ENCODE peak calls at places on chromosomes 4 and X, in ten cellular contexts. X, Y, K, V, L, H, Z, T, W and U are unnamed samples.

GRCh38 chr4:7872264-7872771 is 67.3 kb downstream of the AFAP1 start:
- DNase-seq in X (no peak), Y (no peak), K (no peak), V (peak; percentile 97), L (no peak), H (no peak), Z (peak; percentile 94), T (peak; percentile 80), W (peak; percentile 98), U (no peak)

GRCh38 chrX:115268421-115268820 is 21.1 kb upstream of the LUZP4 start:
- DNase-seq in X (no peak), Y (no peak), K (no peak), V (peak; percentile 6), L (no peak), H (peak; percentile 57), Z (peak; percentile 7), T (no peak), W (peak; percentile 1), U (no peak)

GRCh38 chrX:33741807-33742206 is 390.3 kb downstream of the FAM47A start:
- DNase-seq in X (peak; percentile 20), Y (no peak), K (no peak), V (no peak), L (peak; percentile 33), H (peak; percentile 30), Z (no peak), T (no peak), W (no peak), U (no peak)

GRCh38 chrX:136714626-136715599 is 65.8 kb downstream of the ARHGEF6 start:
- DNase-seq in X (no peak), Y (no peak), K (no peak), V (no peak), L (no peak), H (no peak), Z (no peak), T (no peak), W (no peak), U (no peak)

GRCh38 chrX:71366674-71367256 is 608 bp downstream of the TAF1 start:
- DNase-seq in X (peak; percentile 33), Y (peak; percentile 33), K (peak; percentile 14), V (peak; percentile 27), L (peak; percentile 43), H (peak; percentile 14), Z (peak; percentile 50), T (no peak), W (peak; percentile 16), U (no peak)

GRCh38 chr4:144645621-144646522 is at the start of gene HHIP:
- DNase-seq in X (no peak), Y (peak; percentile 30), K (peak; percentile 28), V (peak; percentile 65), L (peak; percentile 64), H (peak; percentile 72), Z (peak; percentile 68), T (peak; percentile 69), W (peak; percentile 65), U (no peak)

GRCh38 chr4:85005865-85006377 is 39.4 kb upstream of the WDFY3 start:
- DNase-seq in X (no peak), Y (no peak), K (no peak), V (peak; percentile 94), L (no peak), H (no peak), Z (peak; percentile 93), T (no peak), W (peak; percentile 90), U (no peak)

GRCh38 chr4:6277935-6278800 is 8.5 kb downstream of the WFS1 start:
- DNase-seq in X (no peak), Y (no peak), K (no peak), V (no peak), L (no peak), H (no peak), Z (no peak), T (no peak), W (peak; percentile 6), U (no peak)

GRCh38 chr4:7787681-7788141 is 151.9 kb downstream of the AFAP1 start:
- DNase-seq in X (no peak), Y (no peak), K (no peak), V (no peak), L (no peak), H (no peak), Z (no peak), T (no peak), W (no peak), U (no peak)

DNA sequence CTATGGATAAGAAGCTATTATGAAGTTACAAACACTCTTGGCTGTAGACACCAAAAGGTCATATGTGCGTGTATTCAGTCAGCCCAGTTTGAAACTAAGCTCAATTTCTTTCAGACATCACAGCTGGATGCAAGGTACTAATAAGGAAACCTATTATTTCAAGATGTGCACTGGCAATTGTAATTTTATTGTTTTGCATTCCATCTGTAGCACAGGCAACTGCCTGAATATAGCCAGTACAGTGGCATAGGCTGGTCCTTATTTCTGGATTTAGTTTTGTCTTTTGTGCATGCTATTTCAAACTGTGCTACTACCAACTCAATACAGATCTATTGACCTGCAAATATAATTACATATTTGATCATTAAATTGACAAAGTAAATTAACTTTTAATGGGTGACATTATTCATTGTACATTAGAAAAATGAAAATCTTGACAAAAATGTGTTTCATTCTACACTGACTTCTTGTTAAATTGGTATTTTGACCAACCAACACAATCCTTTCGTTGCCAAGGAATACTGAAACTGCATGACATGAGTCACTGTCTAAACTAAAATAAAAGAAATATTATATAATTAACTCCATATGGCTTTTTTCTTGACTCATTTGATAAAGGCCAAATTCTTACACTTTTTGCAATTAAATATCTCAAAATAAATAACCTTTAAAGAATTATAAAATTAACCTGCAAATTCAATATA is 594.3 kb upstream of the ADGRL3 start:
- DNase-seq in X (no peak), Y (no peak), K (no peak), V (peak; percentile 65), L (no peak), H (no peak), Z (peak; percentile 1), T (no peak), W (peak; percentile 73), U (no peak)
- H3K36me3 ChIP-seq in X (no peaks in the 10 kb centered on the region), Y (no peaks in the 10 kb centered on the region), K (no peaks in the 10 kb centered on the region), V (no peaks in the 10 kb centered on the region), L (no peaks in the 10 kb centered on the region), H (no peaks in the 10 kb centered on the region), Z (no peaks in the 10 kb centered on the region), T (no peaks in the 10 kb centered on the region), W (no peaks in the 10 kb centered on the region), U (no peaks in the 10 kb centered on the region)

DNA sequence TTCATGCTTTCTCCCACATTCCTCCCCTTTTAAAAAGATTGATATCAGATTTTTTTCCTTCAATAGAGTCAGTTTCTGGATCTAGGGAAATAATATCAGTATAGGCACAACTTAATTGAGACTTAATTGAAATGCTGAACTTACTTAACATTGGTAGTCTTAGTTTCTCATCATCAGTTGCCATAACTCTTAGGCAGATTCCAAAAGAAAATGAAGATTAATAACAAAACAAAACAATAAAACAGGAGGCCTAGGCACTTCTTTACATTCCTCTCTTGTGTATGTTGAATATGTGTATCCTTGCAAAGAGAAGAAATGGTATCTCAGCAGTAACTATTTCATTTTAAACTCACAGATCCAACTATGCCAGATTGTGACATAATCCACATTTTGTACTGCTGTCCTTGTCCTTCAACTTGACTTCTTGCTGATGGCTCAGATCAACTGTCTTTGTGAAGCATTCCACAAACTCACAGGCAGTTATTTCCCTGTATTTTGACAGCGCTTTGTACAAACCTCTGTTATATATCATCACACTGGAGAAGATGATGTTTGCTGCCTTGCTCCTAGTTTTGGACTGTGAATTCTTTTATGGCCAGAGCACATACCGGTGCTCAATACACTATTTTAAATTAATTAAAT is 9.1 kb upstream of the SLC9B2 start:
- DNase-seq in X (no peak), Y (no peak), K (no peak), V (no peak), L (no peak), H (no peak), Z (no peak), T (no peak), W (no peak), U (no peak)
- H3K36me3 ChIP-seq in X (no peaks in the 10 kb centered on the region), Y (no peaks in the 10 kb centered on the region), K (no peaks in the 10 kb centered on the region), V (peaks cover 3% of the 10 kb centered on the region), L (peaks cover 31% of the 10 kb centered on the region), H (peaks cover 5% of the 10 kb centered on the region), Z (peaks cover 15% of the 10 kb centered on the region), T (no peaks in the 10 kb centered on the region), W (peaks cover 37% of the 10 kb centered on the region), U (peaks cover 7% of the 10 kb centered on the region)

DNA sequence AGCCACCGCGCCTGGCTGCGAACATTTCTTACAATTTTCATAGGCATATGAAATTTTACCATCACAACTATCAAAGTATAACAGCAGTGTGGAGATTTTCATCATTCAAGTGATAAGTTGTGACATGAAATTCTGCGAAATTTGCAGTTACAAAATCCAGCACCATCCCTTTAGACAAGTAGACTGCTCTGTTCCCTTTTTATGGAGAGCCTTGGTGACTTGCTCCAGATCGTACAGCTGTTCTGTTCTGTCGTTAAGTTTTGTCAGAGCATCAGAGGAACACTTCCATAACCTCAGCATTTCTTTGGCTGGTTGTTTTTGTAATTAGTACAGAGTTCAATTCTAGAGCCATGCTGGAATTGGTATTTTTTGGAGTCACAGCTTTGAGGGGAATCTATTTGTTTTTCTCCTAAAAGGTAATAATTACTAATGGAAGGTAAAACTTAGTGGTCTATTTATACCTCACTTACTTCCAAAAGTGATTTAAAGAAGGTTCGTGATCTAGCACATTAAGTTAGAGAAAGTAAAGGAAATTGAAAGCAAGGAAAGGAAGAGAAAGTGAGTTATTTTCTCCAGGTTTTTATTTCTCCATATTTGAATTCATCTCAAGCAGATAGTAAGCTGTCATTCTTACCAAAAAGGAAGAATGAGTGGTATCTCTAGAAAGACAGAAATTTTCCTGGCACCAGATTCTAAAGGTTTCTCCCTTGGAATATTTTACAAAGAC is 22.1 kb downstream of the ZRSR2 start:
- DNase-seq in X (no peak), Y (no peak), K (no peak), V (no peak), L (no peak), H (no peak), Z (no peak), T (no peak), W (no peak), U (no peak)
- H3K36me3 ChIP-seq in X (peaks cover 10% of the 10 kb centered on the region), Y (peaks cover 25% of the 10 kb centered on the region), K (no peaks in the 10 kb centered on the region), V (no peaks in the 10 kb centered on the region), L (peaks cover 22% of the 10 kb centered on the region), H (peaks cover 1% of the 10 kb centered on the region), Z (peaks cover 3% of the 10 kb centered on the region), T (no peaks in the 10 kb centered on the region), W (peaks cover 28% of the 10 kb centered on the region), U (no peaks in the 10 kb centered on the region)

DNA sequence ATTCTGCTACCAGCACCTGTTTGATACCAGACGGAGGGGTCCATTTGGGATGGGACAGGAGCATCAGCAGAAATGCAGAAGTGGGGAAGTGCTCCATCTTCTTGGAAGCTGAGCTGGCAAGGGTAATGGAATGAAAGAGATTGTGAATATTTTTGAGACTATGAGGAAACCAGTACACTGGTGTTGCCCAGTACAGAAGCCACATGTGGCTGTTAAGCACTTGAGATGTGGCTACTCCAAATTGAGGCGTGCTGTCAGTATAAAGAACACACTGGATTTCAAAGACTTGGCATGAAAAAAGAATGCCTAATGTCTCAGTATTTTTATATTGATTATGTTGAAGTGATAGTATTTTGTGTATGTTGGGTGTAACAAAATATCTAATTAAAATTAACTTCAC is 153.4 kb downstream of the PTTG2 start:
- DNase-seq in X (no peak), Y (no peak), K (no peak), V (no peak), L (no peak), H (no peak), Z (no peak), T (no peak), W (no peak), U (no peak)
- H3K36me3 ChIP-seq in X (peaks cover 13% of the 10 kb centered on the region), Y (peaks cover 5% of the 10 kb centered on the region), K (no peaks in the 10 kb centered on the region), V (peaks cover under 1% of the 10 kb centered on the region), L (peaks cover 22% of the 10 kb centered on the region), H (no peaks in the 10 kb centered on the region), Z (no peaks in the 10 kb centered on the region), T (no peaks in the 10 kb centered on the region), W (peaks cover 2% of the 10 kb centered on the region), U (peaks cover 3% of the 10 kb centered on the region)